ENCODE peak calls at places on chromosomes 16 and 17, in seven cellular contexts. V, X, B, S, Q, G and I are unnamed samples.

GRCh38 chr17:63039899-63040602 is 74.0 kb downstream of the TANC2 start:
- DNase-seq in V (peak; percentile 22), X (no peak), B (no peak), S (peak; percentile 70), Q (no peak), G (no peak), I (no peak)

GRCh38 chr17:75773121-75773807 is 8.3 kb upstream of the GALK1 start:
- DNase-seq in V (no peak), X (no peak), B (no peak), S (no peak), Q (no peak), G (no peak), I (peak; percentile 83)

GRCh38 chr17:7632492-7632894 is 2.6 kb downstream of the SHBG start:
- DNase-seq in V (peak; percentile 51), X (no peak), B (no peak), S (peak; percentile 62), Q (no peak), G (no peak), I (no peak)

GRCh38 chr17:10907370-10907769 is 69.5 kb upstream of the PIRT start:
- DNase-seq in V (no peak), X (no peak), B (no peak), S (no peak), Q (no peak), G (no peak), I (no peak)

GRCh38 chr17:76726766-76727718 is at the start of gene METTL23:
- DNase-seq in V (peak; percentile 57), X (peak; percentile 89), B (no peak), S (peak; percentile 79), Q (no peak), G (peak; percentile 79), I (peak; percentile 92)

GRCh38 chr16:66695935-66696668 is 441 bp downstream of the CMTM4 start:
- DNase-seq in V (no peak), X (no peak), B (no peak), S (no peak), Q (no peak), G (peak; percentile 72), I (no peak)

GRCh38 chr17:47959825-47960655 is 2.4 kb upstream of the PRR15L start:
- DNase-seq in V (no peak), X (no peak), B (no peak), S (no peak), Q (no peak), G (no peak), I (no peak)

GRCh38 chr17:31446195-31446967 is 54.9 kb downstream of the RAB11FIP4 start:
- DNase-seq in V (no peak), X (no peak), B (no peak), S (peak; percentile 14), Q (no peak), G (no peak), I (no peak)

GRCh38 chr17:49443862-49444261 is 29.2 kb upstream of the PHB1 start:
- DNase-seq in V (peak; percentile 28), X (no peak), B (no peak), S (peak; percentile 69), Q (no peak), G (no peak), I (no peak)

GRCh38 chr17:7323731-7324437 is 5.3 kb downstream of the NEURL4 start:
- DNase-seq in V (peak; percentile 21), X (peak; percentile 52), B (no peak), S (peak; percentile 32), Q (no peak), G (no peak), I (no peak)

GRCh38 chr16:50480206-50480605 is 68.0 kb upstream of the NKD1 start:
- DNase-seq in V (no peak), X (no peak), B (no peak), S (no peak), Q (no peak), G (no peak), I (no peak)

GRCh38 chr16:27824006-27824405 is 239.5 kb downstream of the GSG1L start:
- DNase-seq in V (no peak), X (no peak), B (no peak), S (no peak), Q (no peak), G (no peak), I (peak; percentile 64)

GRCh38 chr17:75876938-75877751 is 1.2 kb downstream of the TRIM47 start:
- DNase-seq in V (peak; percentile 86), X (no peak), B (peak; percentile 77), S (peak; percentile 94), Q (peak; percentile 93), G (peak; percentile 91), I (peak; percentile 96)

GRCh38 chr17:4721203-4722135 is 9.8 kb upstream of the MED11 start:
- DNase-seq in V (no peak), X (no peak), B (no peak), S (peak; percentile 43), Q (no peak), G (peak; percentile 86), I (no peak)

GRCh38 chr16:24701521-24701951 is 27.9 kb upstream of the TNRC6A start:
- DNase-seq in V (peak; percentile 25), X (no peak), B (peak; percentile 49), S (peak; percentile 93), Q (no peak), G (no peak), I (no peak)

GRCh38 chr17:30415491-30415890 is 36.8 kb downstream of the CPD start:
- DNase-seq in V (peak; percentile 41), X (no peak), B (peak; percentile 32), S (peak; percentile 71), Q (no peak), G (no peak), I (no peak)

GRCh38 chr17:31068291-31068690 is 26.5 kb upstream of the NF1 start:
- DNase-seq in V (peak; percentile 47), X (no peak), B (no peak), S (peak; percentile 55), Q (no peak), G (no peak), I (no peak)

GRCh38 chr17:3843935-3844516 is 2.0 kb downstream of the NCBP3 start:
- DNase-seq in V (peak; percentile 7), X (no peak), B (no peak), S (peak; percentile 42), Q (no peak), G (no peak), I (no peak)

GRCh38 chr17:60169921-60170817 is 20.4 kb downstream of the CA4 start:
- DNase-seq in V (peak; percentile 22), X (no peak), B (no peak), S (peak; percentile 67), Q (no peak), G (peak; percentile 46), I (no peak)

GRCh38 chr16:68382296-68382718 is 66.0 kb downstream of the SMPD3 start:
- DNase-seq in V (no peak), X (no peak), B (no peak), S (no peak), Q (no peak), G (no peak), I (no peak)

GRCh38 chr17:40363480-40363838 is 1.1 kb downstream of the GJD3 start:
- DNase-seq in V (peak; percentile 18), X (no peak), B (no peak), S (peak; percentile 56), Q (no peak), G (no peak), I (no peak)